ENCODE peak calls at places on chromosome 4, in four cellular contexts. X, G, L and H are unnamed samples.

GRCh38 chr4:185734214-185734613 is 77.8 kb downstream of the SORBS2 start:
- DNase-seq in X (no peak), G (no peak), L (peak), H (no peak)

GRCh38 chr4:154738426-154738825 is 5.4 kb upstream of the LRAT start:
- DNase-seq in X (no peak), G (no peak), L (no peak), H (no peak)

GRCh38 chr4:138086471-138086870 is 155.7 kb downstream of the SLC7A11 start:
- DNase-seq in X (no peak), G (no peak), L (no peak), H (no peak)

GRCh38 chr4:153931804-153932203 is 142.9 kb upstream of the SFRP2 start:
- DNase-seq in X (no peak), G (no peak), L (no peak), H (no peak)

GRCh38 chr4:72286185-72286584 is 254.4 kb downstream of the NPFFR2 start:
- DNase-seq in X (no peak), G (no peak), L (no peak), H (no peak)

GRCh38 chr4:825063-825968 is 613 bp downstream of the CPLX1 start:
- DNase-seq in X (no peak), G (no peak), L (no peak), H (no peak)

GRCh38 chr4:119289313-119289712 is 32.6 kb downstream of the FABP2 start:
- DNase-seq in X (no peak), G (no peak), L (no peak), H (no peak)

GRCh38 chr4:14254252-14254651 is 626.7 kb upstream of the BOD1L1 start:
- DNase-seq in X (no peak), G (no peak), L (no peak), H (peak)

GRCh38 chr4:80213117-80213815 is 16.0 kb downstream of the PRDM8 start:
- DNase-seq in X (no peak), G (no peak), L (no peak), H (no peak)

GRCh38 chr4:25667931-25668557 is 12.4 kb downstream of the SLC34A2 start:
- DNase-seq in X (no peak), G (peak), L (no peak), H (no peak)

GRCh38 chr4:121307441-121308327 is 73.1 kb downstream of the QRFPR start:
- DNase-seq in X (peak), G (peak), L (peak), H (peak)

GRCh38 chr4:13640149-13640671 is 12.7 kb upstream of the BOD1L1 start:
- DNase-seq in X (peak), G (no peak), L (no peak), H (peak)

GRCh38 chr4:183106839-183107238 is 7.8 kb downstream of the WWC2 start:
- DNase-seq in X (no peak), G (peak), L (no peak), H (no peak)

GRCh38 chr4:1759818-1760223 is 33.3 kb upstream of the FGFR3 start:
- DNase-seq in X (no peak), G (no peak), L (no peak), H (no peak)

GRCh38 chr4:40749717-40750460 is at the start of gene NSUN7:
- DNase-seq in X (peak), G (no peak), L (no peak), H (peak)

DNA sequence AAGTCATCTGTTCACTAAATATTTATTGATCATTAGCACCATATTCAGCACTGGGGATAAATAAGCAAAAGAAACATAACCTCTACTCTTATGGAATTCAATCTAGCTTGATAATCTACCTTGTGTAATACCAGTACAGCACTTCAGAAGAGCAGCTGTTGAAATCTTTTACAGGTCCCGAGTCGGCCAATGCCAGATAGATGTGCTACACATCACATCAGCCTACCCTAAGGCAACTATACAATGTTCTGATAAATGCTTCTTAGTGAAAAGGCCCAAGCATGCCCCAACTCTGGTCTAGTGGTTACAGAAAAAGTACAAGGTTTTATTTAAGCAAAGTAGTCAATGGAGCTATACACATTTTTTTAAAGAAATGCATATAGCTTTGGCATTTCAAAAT is 68.7 kb downstream of the MAPK10 start:
- DNase-seq in X (no peak), G (no peak), L (no peak), H (no peak)
- TF ChIP-seq SUZ12 in X (no peak), G (no peak), L (no peak), H (no peak)

DNA sequence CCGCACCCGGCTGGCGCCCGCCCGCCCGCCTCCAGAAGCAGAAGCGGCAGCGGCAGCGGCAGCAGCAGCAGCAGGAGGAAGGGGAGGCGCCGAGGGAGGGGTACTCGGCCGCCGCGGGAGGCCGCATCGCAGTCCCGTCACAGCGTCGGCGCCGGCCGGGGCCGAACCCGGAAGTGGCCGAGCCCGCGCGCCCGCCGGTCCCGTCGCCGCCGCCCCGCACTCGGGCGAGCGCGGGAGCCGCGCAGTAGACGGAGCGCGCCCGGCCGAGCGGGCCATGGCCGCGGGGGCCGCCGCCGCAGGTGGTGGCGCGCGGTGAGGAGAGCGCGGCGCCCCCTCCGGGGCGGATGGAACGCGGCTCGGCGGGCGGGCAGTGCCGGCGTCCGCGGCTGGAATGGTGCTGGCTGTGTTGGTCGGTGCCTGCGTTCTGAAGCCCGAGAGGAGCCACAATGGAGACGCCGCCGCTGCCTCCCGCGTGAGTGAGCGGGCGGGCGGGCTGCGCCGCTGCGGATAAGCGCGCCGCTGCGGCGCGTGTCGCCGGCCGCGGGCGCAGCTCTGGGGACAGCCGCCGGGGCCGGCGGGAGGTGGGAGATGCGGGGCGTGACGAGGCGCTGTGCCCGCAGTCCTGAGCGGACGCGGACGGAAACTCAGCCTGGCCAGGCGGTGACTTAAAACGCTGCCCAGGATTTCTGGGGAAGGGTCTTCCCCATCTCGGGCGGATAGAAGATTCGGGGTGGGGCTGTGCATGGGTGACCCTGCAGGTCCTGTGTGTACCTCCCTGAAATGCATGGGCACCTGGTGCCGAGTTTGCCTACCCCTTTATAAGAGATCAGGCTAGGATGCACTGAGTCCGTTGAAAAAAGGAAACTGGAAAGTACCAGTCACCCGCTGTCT is at the start of gene KLHL2:
- DNase-seq in X (no peak), G (peak), L (no peak), H (peak)
- TF ChIP-seq YY1 in X (no peak), G (peak), L (peak), H (no peak)

GRCh38 chr4:95283320-95283719 is 265.5 kb downstream of the UNC5C start:
- DNase-seq in X (no peak), G (no peak), L (no peak), H (no peak)
- TF ChIP-seq SUZ12 in X (no peak), G (no peak), L (no peak), H (no peak)

DNA sequence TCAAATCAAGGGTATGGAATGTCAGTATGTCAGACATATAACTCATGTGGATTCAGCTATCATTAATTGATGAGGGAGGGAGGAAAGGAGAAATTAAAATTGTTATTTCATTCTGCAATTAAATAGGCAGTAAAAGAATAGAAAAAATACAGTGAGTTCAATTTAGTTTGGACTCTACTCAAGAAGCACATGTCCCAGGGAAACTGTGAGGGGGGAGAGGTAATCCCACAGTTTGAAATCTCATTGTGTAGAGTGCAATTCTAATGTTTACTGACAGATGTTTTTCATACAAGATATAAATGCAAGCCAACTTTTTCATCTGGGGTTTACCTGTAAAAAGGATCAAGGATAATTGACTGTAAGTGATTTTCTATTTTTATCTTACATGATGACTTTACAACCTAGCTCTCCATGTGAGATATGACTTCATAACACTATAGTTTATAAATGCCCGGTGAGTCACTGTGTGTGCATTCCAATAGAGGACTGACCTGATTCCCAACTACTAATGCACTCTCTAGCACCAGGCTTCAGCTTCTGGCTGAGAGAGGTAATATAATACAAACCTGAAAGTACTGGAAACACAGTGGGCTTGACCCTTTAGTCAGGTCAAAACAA is 35.2 kb upstream of the SCD5 start:
- DNase-seq in X (no peak), G (peak), L (no peak), H (no peak)
- TF ChIP-seq YY1 in X (no peak), G (no peak), L (no peak), H (no peak)

GRCh38 chr4:69708211-69708610 is 52.2 kb downstream of the SULT1B1 start:
- DNase-seq in X (no peak), G (no peak), L (no peak), H (no peak)
- TF ChIP-seq SUZ12 in X (no peak), G (no peak), L (no peak), H (no peak)

GRCh38 chr4:134518574-134519217 is 317.1 kb upstream of the PABPC4L start:
- DNase-seq in X (no peak), G (no peak), L (no peak), H (no peak)
- TF ChIP-seq YY1 in X (no peak), G (no peak), L (no peak), H (no peak)